ENCODE peak calls at places on chromosome 1, in six cellular contexts. Y, T, R, F, P and V are unnamed samples.

GRCh38 chr1:184461321-184461720 is 74.5 kb downstream of the C1orf21 start:
- DNase-seq in Y (no peak), T (no peak), R (no peak), F (no peak), P (no peak), V (no peak)

GRCh38 chr1:204684551-204685235 is 845 bp downstream of the LRRN2 start:
- DNase-seq in Y (no peak), T (no peak), R (no peak), F (no peak), P (no peak), V (no peak)

GRCh38 chr1:14598498-14599172 is at the start of gene KAZN:
- DNase-seq in Y (no peak), T (no peak), R (no peak), F (no peak), P (peak), V (peak)

GRCh38 chr1:39196244-39197215 is 8.0 kb upstream of the MACF1 start:
- DNase-seq in Y (peak), T (peak), R (no peak), F (no peak), P (no peak), V (no peak)

GRCh38 chr1:156750932-156751723 is at the start of gene HDGF:
- DNase-seq in Y (peak), T (no peak), R (no peak), F (no peak), P (peak), V (peak)

GRCh38 chr1:35047188-35047858 is 15.6 kb upstream of the ZMYM6 start:
- DNase-seq in Y (no peak), T (peak), R (no peak), F (no peak), P (no peak), V (no peak)

GRCh38 chr1:2441746-2442145 is 29.4 kb upstream of the PEX10 start:
- DNase-seq in Y (no peak), T (no peak), R (no peak), F (no peak), P (no peak), V (no peak)

GRCh38 chr1:115781343-115781742 is 12.8 kb upstream of the CASQ2 start:
- DNase-seq in Y (no peak), T (peak), R (no peak), F (no peak), P (no peak), V (no peak)

GRCh38 chr1:72282271-72282656 is at the start of gene NEGR1:
- DNase-seq in Y (peak), T (peak), R (peak), F (peak), P (peak), V (peak)

GRCh38 chr1:59113876-59114457 is 182.9 kb upstream of the FGGY start:
- DNase-seq in Y (no peak), T (no peak), R (no peak), F (no peak), P (no peak), V (no peak)